ENCODE peak calls at places on chromosomes 11 and 22, in five cellular contexts. B is HepG2, D is K562, U is SK-N-SH, W is GM12878. N is an unnamed sample.

GRCh38 chr22:49193901-49194465 is 633.7 kb downstream of the BRD1 start:
- DNase-seq in B (no peak), D (no peak), U (no peak), W (no peak), N (no peak)

GRCh38 chr11:65615950-65616574 is 486 bp downstream of the PCNX3 start:
- DNase-seq in B (peak; percentile 47), D (peak; percentile 97), U (peak; percentile 89), W (no peak), N (no peak)

GRCh38 chr22:40757071-40757470 is 62.1 kb downstream of the SLC25A17 start:
- DNase-seq in B (no peak), D (no peak), U (no peak), W (no peak), N (no peak)

GRCh38 chr11:13889566-13890214 is 72.8 kb upstream of the SPON1 start:
- DNase-seq in B (no peak), D (no peak), U (peak; percentile 17), W (no peak), N (no peak)

GRCh38 chr11:75476716-75477613 is 44.0 kb upstream of the KLHL35 start:
- DNase-seq in B (no peak), D (peak; percentile 44), U (no peak), W (no peak), N (no peak)

GRCh38 chr11:23405350-23405937 is 545.2 kb upstream of the CCDC179 start:
- DNase-seq in B (no peak), D (no peak), U (no peak), W (no peak), N (no peak)

GRCh38 chr11:86143429-86144030 is 74.6 kb upstream of the PICALM start:
- DNase-seq in B (no peak), D (no peak), U (no peak), W (no peak), N (no peak)

GRCh38 chr11:122882809-122883681 is 486 bp downstream of the JHY start:
- DNase-seq in B (peak; percentile 7), D (peak; percentile 8), U (peak; percentile 86), W (no peak), N (peak; percentile 68)

GRCh38 chr11:63564056-63564784 is 1.0 kb upstream of the PLAAT2 start:
- DNase-seq in B (no peak), D (no peak), U (no peak), W (peak; percentile 69), N (no peak)

GRCh38 chr11:119179983-119180382 is 5.3 kb upstream of the NHERF4 start:
- DNase-seq in B (no peak), D (no peak), U (no peak), W (no peak), N (no peak)

GRCh38 chr22:28259774-28260173 is 340.7 kb upstream of the PITPNB start:
- DNase-seq in B (no peak), D (no peak), U (no peak), W (no peak), N (no peak)

GRCh38 chr11:116357769-116358544 is 414.8 kb downstream of the BUD13 start:
- DNase-seq in B (no peak), D (peak; percentile 87), U (no peak), W (no peak), N (peak; percentile 37)

GRCh38 chr11:126538071-126538470 is 182.6 kb downstream of the ST3GAL4 start:
- DNase-seq in B (no peak), D (no peak), U (no peak), W (no peak), N (no peak)

GRCh38 chr11:218815-219593 is 11.5 kb downstream of the RIC8A start:
- DNase-seq in B (no peak), D (no peak), U (no peak), W (no peak), N (no peak)

GRCh38 chr11:61885166-61885778 is 6.1 kb downstream of the FADS3 start:
- DNase-seq in B (no peak), D (peak; percentile 70), U (no peak), W (no peak), N (no peak)

GRCh38 chr11:3853935-3854659 is 1.4 kb upstream of the STIM1 start:
- DNase-seq in B (no peak), D (no peak), U (no peak), W (peak; percentile 86), N (no peak)

GRCh38 chr11:110762596-110762995 is 50.4 kb upstream of the ARHGAP20 start:
- DNase-seq in B (no peak), D (no peak), U (no peak), W (no peak), N (no peak)

GRCh38 chr22:29071261-29072045 is 1.4 kb upstream of the KREMEN1 start:
- DNase-seq in B (peak; percentile 71), D (no peak), U (no peak), W (no peak), N (no peak)

GRCh38 chr22:50699001-50699753 is 26.6 kb downstream of the SHANK3 start:
- DNase-seq in B (no peak), D (no peak), U (no peak), W (no peak), N (no peak)

GRCh38 chr22:45546333-45547015 is 43.8 kb downstream of the FBLN1 start:
- DNase-seq in B (no peak), D (no peak), U (no peak), W (no peak), N (no peak)

GRCh38 chr11:46659908-46660307 is 40.5 kb downstream of the ARHGAP1 start:
- DNase-seq in B (no peak), D (no peak), U (no peak), W (no peak), N (no peak)

GRCh38 chr11:130945945-130946344 is 29.7 kb upstream of the SNX19 start:
- DNase-seq in B (no peak), D (no peak), U (no peak), W (no peak), N (no peak)

GRCh38 chr22:47303161-47303890 is 540.9 kb downstream of the TBC1D22A start:
- DNase-seq in B (no peak), D (no peak), U (no peak), W (no peak), N (no peak)

GRCh38 chr11:60891103-60891741 is 15.2 kb downstream of the PRPF19 start:
- DNase-seq in B (no peak), D (peak; percentile 69), U (no peak), W (no peak), N (no peak)

GRCh38 chr11:72220696-72221363 is 3.7 kb upstream of the INPPL1 start:
- DNase-seq in B (no peak), D (no peak), U (no peak), W (no peak), N (no peak)
- H3K9ac ChIP-seq in B (no peak overlapping the region), D (no peak overlapping the region), U (no peak overlapping the region), W (no peak overlapping the region), N (no peak overlapping the region)

GRCh38 chr11:129645943-129646342 is 169.7 kb upstream of the TMEM45B start:
- DNase-seq in B (no peak), D (no peak), U (no peak), W (no peak), N (no peak)
- H2AFZ ChIP-seq in B (no peak overlapping the region), D (no peak overlapping the region), U (no peak overlapping the region), W (no peak overlapping the region), N (no peak overlapping the region)

GRCh38 chr22:42614312-42615091 is at the start of gene POLDIP3:
- DNase-seq in B (peak; percentile 93), D (peak; percentile 90), U (peak; percentile 88), W (peak; percentile 78), N (peak; percentile 96)
- TF ChIP-seq REST in B (no peak), D (no peak), U (no peak), W (no peak), N (no peak)

GRCh38 chr11:6647836-6648235 is 7.8 kb downstream of the DCHS1 start:
- DNase-seq in B (no peak), D (no peak), U (no peak), W (no peak), N (no peak)
- H3K9ac ChIP-seq in B (no peak overlapping the region), D (no peak overlapping the region), U (no peak overlapping the region), W (no peak overlapping the region), N (no peak overlapping the region)

DNA sequence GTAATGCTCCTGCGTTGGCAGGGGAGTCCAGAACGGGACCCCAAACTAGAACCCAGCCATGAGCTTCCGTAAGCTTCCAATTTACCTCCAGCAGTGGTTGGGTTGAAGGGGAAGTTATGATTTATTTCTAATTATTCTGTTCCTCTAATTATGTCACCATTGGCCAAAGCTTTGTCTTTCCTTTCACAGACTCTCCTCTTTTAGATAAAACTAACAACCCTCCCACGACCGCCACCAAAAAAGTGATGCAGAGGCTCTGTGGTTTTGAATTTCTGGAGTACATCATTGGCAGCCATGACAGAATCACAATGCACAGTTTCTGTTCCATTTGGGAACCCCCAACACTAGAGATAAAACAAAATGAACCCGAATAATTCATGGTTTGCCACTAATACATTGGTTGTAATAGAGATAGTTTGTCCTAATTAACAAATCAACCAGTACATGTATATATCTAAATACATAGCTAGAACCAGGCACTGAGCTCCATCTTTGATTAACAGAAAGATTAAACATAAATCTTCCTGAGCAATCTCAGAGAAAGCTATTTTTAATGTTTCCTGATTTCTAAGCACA is 64.3 kb downstream of the ETS1 start:
- DNase-seq in B (no peak), D (no peak), U (no peak), W (no peak), N (no peak)
- H2AFZ ChIP-seq in B (peak overlapping the region; percentile 94), D (peak overlapping the region; percentile 87), U (peak overlapping the region; percentile 30), W (peak overlapping the region; percentile 58), N (peak overlapping the region; percentile 77)

DNA sequence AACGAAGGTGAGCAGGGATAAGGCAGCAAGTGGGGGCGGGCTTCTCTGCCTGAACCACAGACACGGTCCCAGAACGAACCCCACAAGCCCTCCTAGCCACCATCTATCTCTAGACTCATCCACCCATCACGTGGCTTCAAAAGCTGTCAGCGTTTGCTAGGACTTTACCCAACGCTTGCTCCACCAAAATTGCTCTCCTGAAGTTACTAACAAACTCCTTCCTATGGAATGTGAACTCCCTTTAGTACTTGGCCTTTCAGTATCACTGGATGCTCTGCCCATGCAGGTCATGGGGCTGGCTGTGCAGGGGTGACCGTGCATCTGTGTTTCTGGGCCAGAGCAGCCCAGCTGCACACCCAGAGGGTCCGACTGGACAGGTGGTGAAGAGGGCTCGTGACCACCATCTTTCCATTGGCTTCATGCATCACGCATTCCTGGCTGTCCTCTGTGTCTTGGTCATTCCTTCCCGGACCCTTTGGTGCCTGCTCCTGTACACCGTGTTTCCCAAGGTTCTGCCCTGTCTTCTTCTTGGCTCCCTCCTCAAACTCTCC is 85.1 kb downstream of the MYO7A start:
- DNase-seq in B (no peak), D (no peak), U (no peak), W (no peak), N (no peak)
- TF ChIP-seq REST in B (no peak), D (no peak), U (no peak), W (no peak), N (no peak)

GRCh38 chr22:20980523-20980922 is 1.6 kb upstream of the LZTR1 start:
- DNase-seq in B (no peak), D (no peak), U (no peak), W (no peak), N (no peak)
- H3K9ac ChIP-seq in B (peak overlapping the region; percentile 25), D (peak overlapping the region; percentile 97), U (no peak overlapping the region), W (no peak overlapping the region), N (peak overlapping the region; percentile 93)

DNA sequence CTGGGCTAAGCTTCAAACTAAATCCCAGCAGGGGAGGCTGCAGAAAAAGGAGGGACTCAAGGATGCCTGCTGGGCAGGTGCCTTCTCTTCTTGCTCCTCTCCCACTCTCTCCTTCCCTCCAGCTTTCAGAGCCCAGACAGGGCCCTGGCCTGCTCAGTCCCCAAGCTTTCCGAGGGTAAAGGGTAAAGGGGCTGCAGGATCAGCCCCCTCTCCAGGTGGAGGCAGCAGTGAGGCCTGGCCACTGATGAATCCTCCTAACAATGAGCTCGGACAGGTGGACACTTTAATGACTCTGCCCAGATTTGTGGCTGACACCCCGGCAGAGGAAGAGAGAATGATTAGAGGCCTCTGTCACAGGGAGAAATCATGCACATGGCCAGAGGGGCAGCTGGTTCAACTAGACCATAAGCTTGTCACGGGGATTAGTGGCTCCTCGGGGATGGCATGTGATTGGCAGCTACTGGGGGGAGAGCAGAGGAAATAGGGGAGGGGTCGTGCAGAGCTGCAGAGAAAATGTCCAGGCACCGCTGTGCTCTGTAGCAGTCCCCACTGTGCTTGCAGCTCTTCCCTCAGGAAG is 587.5 kb upstream of the B3GAT1 start:
- DNase-seq in B (no peak), D (no peak), U (no peak), W (no peak), N (no peak)
- H2AFZ ChIP-seq in B (no peak overlapping the region), D (no peak overlapping the region), U (no peak overlapping the region), W (no peak overlapping the region), N (no peak overlapping the region)